ENCODE peak calls at places on chromosome 6, in ten cellular contexts. One of them, this sample, is unnamed.
A peak's percentile ranks its signal among the peaks of the same experiment; 100 is the strongest.

GRCh38 chr6:34344314-34344713 is 48.2 kb downstream of the NUDT3 start:
- ATAC-seq in naive thymus-derived CD4-positive, alpha-beta T cell: no peak
- ATAC-seq in lung: no peak
- ATAC-seq in lower lobe of right lung: no peak
- ATAC-seq in body of pancreas: no peak
- ATAC-seq in pancreas: no peak
- ATAC-seq in CD4-positive, CD25-positive, alpha-beta regulatory T cell: no peak
- ATAC-seq in Panc1: no peak
- ATAC-seq in left lung: no peak
- ATAC-seq in A549: no peak
- ATAC-seq in this sample: no peak

GRCh38 chr6:28606424-28607391 is 81.0 kb downstream of the GPX5 start:
- ATAC-seq in naive thymus-derived CD4-positive, alpha-beta T cell: no peak
- ATAC-seq in lung: no peak
- ATAC-seq in lower lobe of right lung: no peak
- ATAC-seq in body of pancreas: no peak
- ATAC-seq in pancreas: peak; percentile 70
- ATAC-seq in CD4-positive, CD25-positive, alpha-beta regulatory T cell: no peak
- ATAC-seq in Panc1: peak; percentile 99
- ATAC-seq in left lung: peak; percentile 42
- ATAC-seq in A549: peak; percentile 97
- ATAC-seq in this sample: no peak

GRCh38 chr6:28334272-28335039 is 1.5 kb downstream of the ZSCAN31 start:
- ATAC-seq in naive thymus-derived CD4-positive, alpha-beta T cell: no peak
- ATAC-seq in lung: no peak
- ATAC-seq in lower lobe of right lung: no peak
- ATAC-seq in body of pancreas: no peak
- ATAC-seq in pancreas: no peak
- ATAC-seq in CD4-positive, CD25-positive, alpha-beta regulatory T cell: no peak
- ATAC-seq in Panc1: no peak
- ATAC-seq in left lung: no peak
- ATAC-seq in A549: no peak
- ATAC-seq in this sample: no peak

GRCh38 chr6:159973951-159974350 is 5.1 kb downstream of the IGF2R start:
- ATAC-seq in naive thymus-derived CD4-positive, alpha-beta T cell: no peak
- ATAC-seq in lung: no peak
- ATAC-seq in lower lobe of right lung: no peak
- ATAC-seq in body of pancreas: no peak
- ATAC-seq in pancreas: no peak
- ATAC-seq in CD4-positive, CD25-positive, alpha-beta regulatory T cell: no peak
- ATAC-seq in Panc1: no peak
- ATAC-seq in left lung: peak; percentile 7
- ATAC-seq in A549: peak; percentile 48
- ATAC-seq in this sample: no peak

GRCh38 chr6:7157752-7158616 is 50.2 kb downstream of the RREB1 start:
- ATAC-seq in naive thymus-derived CD4-positive, alpha-beta T cell: no peak
- ATAC-seq in lung: no peak
- ATAC-seq in lower lobe of right lung: no peak
- ATAC-seq in body of pancreas: no peak
- ATAC-seq in pancreas: no peak
- ATAC-seq in CD4-positive, CD25-positive, alpha-beta regulatory T cell: no peak
- ATAC-seq in Panc1: peak; percentile 31
- ATAC-seq in left lung: peak; percentile 6
- ATAC-seq in A549: peak; percentile 61
- ATAC-seq in this sample: no peak

GRCh38 chr6:118326712-118327111 is 221.4 kb upstream of the PLN start:
- ATAC-seq in naive thymus-derived CD4-positive, alpha-beta T cell: no peak
- ATAC-seq in lung: no peak
- ATAC-seq in lower lobe of right lung: no peak
- ATAC-seq in body of pancreas: no peak
- ATAC-seq in pancreas: no peak
- ATAC-seq in CD4-positive, CD25-positive, alpha-beta regulatory T cell: no peak
- ATAC-seq in Panc1: no peak
- ATAC-seq in left lung: no peak
- ATAC-seq in A549: no peak
- ATAC-seq in this sample: no peak

GRCh38 chr6:102415891-102416290 is 1022.4 kb downstream of the GRIK2 start:
- ATAC-seq in naive thymus-derived CD4-positive, alpha-beta T cell: no peak
- ATAC-seq in lung: no peak
- ATAC-seq in lower lobe of right lung: no peak
- ATAC-seq in body of pancreas: no peak
- ATAC-seq in pancreas: no peak
- ATAC-seq in CD4-positive, CD25-positive, alpha-beta regulatory T cell: no peak
- ATAC-seq in Panc1: no peak
- ATAC-seq in left lung: no peak
- ATAC-seq in A549: no peak
- ATAC-seq in this sample: no peak

GRCh38 chr6:111551521-111552231 is 54.0 kb downstream of the TRAF3IP2 start:
- ATAC-seq in naive thymus-derived CD4-positive, alpha-beta T cell: no peak
- ATAC-seq in lung: peak; percentile 49
- ATAC-seq in lower lobe of right lung: peak; percentile 83
- ATAC-seq in body of pancreas: peak; percentile 82
- ATAC-seq in pancreas: peak; percentile 82
- ATAC-seq in CD4-positive, CD25-positive, alpha-beta regulatory T cell: no peak
- ATAC-seq in Panc1: peak; percentile 68
- ATAC-seq in left lung: peak; percentile 88
- ATAC-seq in A549: no peak
- ATAC-seq in this sample: no peak

DNA sequence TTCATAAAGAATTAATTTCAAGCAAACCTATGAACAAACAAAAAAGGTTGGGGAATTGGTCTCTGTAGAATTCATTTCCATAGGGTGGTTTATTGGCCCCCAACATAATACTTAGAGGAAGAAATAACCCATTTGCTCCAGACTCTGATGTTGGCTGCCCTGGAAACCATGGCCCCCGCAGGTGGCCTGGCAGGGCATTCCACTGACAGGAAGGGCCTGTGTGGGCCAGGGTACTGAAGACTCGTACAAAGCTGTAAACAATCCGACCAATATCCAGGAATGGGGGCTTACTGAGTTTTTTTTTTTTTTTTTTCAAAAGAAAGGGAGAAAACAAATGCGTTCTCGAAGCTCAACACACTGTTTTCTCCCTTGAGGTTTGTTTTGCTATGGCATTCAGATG is 59.5 kb downstream of the CLIC5 start:
- ATAC-seq in naive thymus-derived CD4-positive, alpha-beta T cell: no peak
- ATAC-seq in lung: no peak
- ATAC-seq in lower lobe of right lung: no peak
- ATAC-seq in body of pancreas: no peak
- ATAC-seq in pancreas: no peak
- ATAC-seq in CD4-positive, CD25-positive, alpha-beta regulatory T cell: no peak
- ATAC-seq in Panc1: no peak
- ATAC-seq in left lung: no peak
- ATAC-seq in A549: no peak
- ATAC-seq in this sample: no peak
- H3K4me1 ChIP-seq in naive thymus-derived CD4-positive, alpha-beta T cell: no peaks in the 10 kb centered on the region
- H3K4me1 ChIP-seq in lung: peaks cover 9% of the 10 kb centered on the region
- H3K4me1 ChIP-seq in lower lobe of right lung: peaks cover 28% of the 10 kb centered on the region
- H3K4me1 ChIP-seq in body of pancreas: peaks cover 12% of the 10 kb centered on the region
- H3K4me1 ChIP-seq in pancreas: no peaks in the 10 kb centered on the region
- H3K4me1 ChIP-seq in CD4-positive, CD25-positive, alpha-beta regulatory T cell: no peaks in the 10 kb centered on the region
- H3K4me1 ChIP-seq in Panc1: no peaks in the 10 kb centered on the region
- H3K4me1 ChIP-seq in left lung: peaks cover 8% of the 10 kb centered on the region
- H3K4me1 ChIP-seq in A549: no peaks in the 10 kb centered on the region
- H3K4me1 ChIP-seq in this sample: peaks cover 9% of the 10 kb centered on the region

GRCh38 chr6:156977527-156978291 is 200.5 kb downstream of the ARID1B start:
- ATAC-seq in naive thymus-derived CD4-positive, alpha-beta T cell: no peak
- ATAC-seq in lung: no peak
- ATAC-seq in lower lobe of right lung: peak; percentile 58
- ATAC-seq in body of pancreas: peak; percentile 38
- ATAC-seq in pancreas: peak; percentile 48
- ATAC-seq in CD4-positive, CD25-positive, alpha-beta regulatory T cell: no peak
- ATAC-seq in Panc1: no peak
- ATAC-seq in left lung: peak; percentile 48
- ATAC-seq in A549: no peak
- ATAC-seq in this sample: peak; percentile 77

GRCh38 chr6:156974897-156975296 is 197.7 kb downstream of the ARID1B start:
- ATAC-seq in naive thymus-derived CD4-positive, alpha-beta T cell: no peak
- ATAC-seq in lung: no peak
- ATAC-seq in lower lobe of right lung: no peak
- ATAC-seq in body of pancreas: no peak
- ATAC-seq in pancreas: no peak
- ATAC-seq in CD4-positive, CD25-positive, alpha-beta regulatory T cell: no peak
- ATAC-seq in Panc1: no peak
- ATAC-seq in left lung: no peak
- ATAC-seq in A549: no peak
- ATAC-seq in this sample: no peak

GRCh38 chr6:156975414-156975813 is 198.2 kb downstream of the ARID1B start:
- ATAC-seq in naive thymus-derived CD4-positive, alpha-beta T cell: no peak
- ATAC-seq in lung: no peak
- ATAC-seq in lower lobe of right lung: no peak
- ATAC-seq in body of pancreas: no peak
- ATAC-seq in pancreas: no peak
- ATAC-seq in CD4-positive, CD25-positive, alpha-beta regulatory T cell: no peak
- ATAC-seq in Panc1: no peak
- ATAC-seq in left lung: no peak
- ATAC-seq in A549: no peak
- ATAC-seq in this sample: no peak

GRCh38 chr6:156978948-156979347 is 201.8 kb downstream of the ARID1B start:
- ATAC-seq in naive thymus-derived CD4-positive, alpha-beta T cell: no peak
- ATAC-seq in lung: no peak
- ATAC-seq in lower lobe of right lung: no peak
- ATAC-seq in body of pancreas: no peak
- ATAC-seq in pancreas: no peak
- ATAC-seq in CD4-positive, CD25-positive, alpha-beta regulatory T cell: no peak
- ATAC-seq in Panc1: no peak
- ATAC-seq in left lung: no peak
- ATAC-seq in A549: no peak
- ATAC-seq in this sample: no peak

DNA sequence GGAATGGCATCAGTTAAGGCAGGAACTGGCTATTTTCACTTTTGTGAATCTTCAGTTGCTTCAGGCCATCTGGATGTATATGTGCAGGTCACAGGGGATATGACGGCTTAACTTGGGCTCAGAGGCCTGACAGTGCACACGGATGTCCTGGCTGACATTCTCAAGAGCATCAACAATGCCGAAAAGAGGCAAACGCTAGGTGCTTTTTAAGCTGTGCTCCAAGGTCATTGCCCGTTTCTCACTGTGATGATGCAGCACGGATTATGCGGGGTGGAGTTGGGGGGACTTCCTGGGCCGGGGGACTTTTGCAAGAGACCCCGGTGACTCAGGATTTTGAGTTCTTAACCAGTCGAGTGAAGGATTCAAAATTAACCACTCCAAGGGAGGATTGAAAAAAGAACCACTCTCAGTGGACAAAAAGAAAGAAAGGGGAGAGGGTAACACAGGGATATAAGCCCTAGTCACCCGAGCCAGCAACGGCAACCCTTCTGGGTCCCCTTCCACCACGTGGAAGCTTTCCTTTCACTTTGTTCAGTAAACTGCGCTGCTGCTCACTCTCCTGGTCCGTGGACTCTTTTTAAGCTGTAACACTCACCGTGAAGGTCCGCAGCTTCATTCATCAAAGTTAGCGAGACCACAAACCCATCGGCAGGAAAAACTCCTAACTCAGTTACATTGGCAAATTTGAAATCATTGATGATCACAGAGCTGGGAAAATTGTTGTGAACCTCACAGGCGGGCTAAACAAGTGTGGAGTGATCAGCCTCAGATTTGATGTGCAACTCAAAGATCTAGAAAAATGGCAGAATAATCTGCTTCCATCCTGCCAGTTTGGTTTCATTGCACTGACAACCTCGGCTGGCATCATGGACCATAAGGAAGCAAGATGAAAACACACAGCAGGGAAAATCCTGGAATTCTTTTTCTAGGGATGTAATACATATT is 199.2 kb downstream of the ARID1B start:
- ATAC-seq in naive thymus-derived CD4-positive, alpha-beta T cell: peak; percentile 48
- ATAC-seq in lung: peak; percentile 51
- ATAC-seq in lower lobe of right lung: peak; percentile 51
- ATAC-seq in body of pancreas: no peak
- ATAC-seq in pancreas: no peak
- ATAC-seq in CD4-positive, CD25-positive, alpha-beta regulatory T cell: no peak
- ATAC-seq in Panc1: no peak
- ATAC-seq in left lung: peak; percentile 20
- ATAC-seq in A549: no peak
- ATAC-seq in this sample: no peak
- H3K4me1 ChIP-seq in naive thymus-derived CD4-positive, alpha-beta T cell: no peaks in the 10 kb centered on the region
- H3K4me1 ChIP-seq in lung: peaks cover 4% of the 10 kb centered on the region
- H3K4me1 ChIP-seq in lower lobe of right lung: peaks cover 46% of the 10 kb centered on the region
- H3K4me1 ChIP-seq in body of pancreas: peaks cover 18% of the 10 kb centered on the region
- H3K4me1 ChIP-seq in pancreas: peaks cover 24% of the 10 kb centered on the region
- H3K4me1 ChIP-seq in CD4-positive, CD25-positive, alpha-beta regulatory T cell: peaks cover 29% of the 10 kb centered on the region
- H3K4me1 ChIP-seq in Panc1: peaks cover 36% of the 10 kb centered on the region
- H3K4me1 ChIP-seq in left lung: peaks cover 22% of the 10 kb centered on the region
- H3K4me1 ChIP-seq in A549: peaks cover 13% of the 10 kb centered on the region
- H3K4me1 ChIP-seq in this sample: peaks cover 4% of the 10 kb centered on the region

GRCh38 chr6:44235269-44235668 is 11.6 kb upstream of the HSP90AB1 start:
- ATAC-seq in naive thymus-derived CD4-positive, alpha-beta T cell: no peak
- ATAC-seq in lung: no peak
- ATAC-seq in lower lobe of right lung: no peak
- ATAC-seq in body of pancreas: no peak
- ATAC-seq in pancreas: no peak
- ATAC-seq in CD4-positive, CD25-positive, alpha-beta regulatory T cell: no peak
- ATAC-seq in Panc1: no peak
- ATAC-seq in left lung: no peak
- ATAC-seq in A549: no peak
- ATAC-seq in this sample: no peak

GRCh38 chr6:44235891-44236516 is 10.9 kb upstream of the HSP90AB1 start:
- ATAC-seq in naive thymus-derived CD4-positive, alpha-beta T cell: no peak
- ATAC-seq in lung: no peak
- ATAC-seq in lower lobe of right lung: no peak
- ATAC-seq in body of pancreas: no peak
- ATAC-seq in pancreas: no peak
- ATAC-seq in CD4-positive, CD25-positive, alpha-beta regulatory T cell: no peak
- ATAC-seq in Panc1: no peak
- ATAC-seq in left lung: no peak
- ATAC-seq in A549: no peak
- ATAC-seq in this sample: no peak

GRCh38 chr6:44232676-44233559 is 9.5 kb downstream of the SLC29A1 start:
- ATAC-seq in naive thymus-derived CD4-positive, alpha-beta T cell: no peak
- ATAC-seq in lung: no peak
- ATAC-seq in lower lobe of right lung: no peak
- ATAC-seq in body of pancreas: no peak
- ATAC-seq in pancreas: no peak
- ATAC-seq in CD4-positive, CD25-positive, alpha-beta regulatory T cell: no peak
- ATAC-seq in Panc1: no peak
- ATAC-seq in left lung: no peak
- ATAC-seq in A549: no peak
- ATAC-seq in this sample: no peak

GRCh38 chr6:44234101-44235090 is 11.0 kb downstream of the SLC29A1 start:
- ATAC-seq in naive thymus-derived CD4-positive, alpha-beta T cell: no peak
- ATAC-seq in lung: no peak
- ATAC-seq in lower lobe of right lung: peak; percentile 56
- ATAC-seq in body of pancreas: no peak
- ATAC-seq in pancreas: no peak
- ATAC-seq in CD4-positive, CD25-positive, alpha-beta regulatory T cell: no peak
- ATAC-seq in Panc1: peak; percentile 52
- ATAC-seq in left lung: peak; percentile 63
- ATAC-seq in A549: peak; percentile 69
- ATAC-seq in this sample: peak; percentile 70

DNA sequence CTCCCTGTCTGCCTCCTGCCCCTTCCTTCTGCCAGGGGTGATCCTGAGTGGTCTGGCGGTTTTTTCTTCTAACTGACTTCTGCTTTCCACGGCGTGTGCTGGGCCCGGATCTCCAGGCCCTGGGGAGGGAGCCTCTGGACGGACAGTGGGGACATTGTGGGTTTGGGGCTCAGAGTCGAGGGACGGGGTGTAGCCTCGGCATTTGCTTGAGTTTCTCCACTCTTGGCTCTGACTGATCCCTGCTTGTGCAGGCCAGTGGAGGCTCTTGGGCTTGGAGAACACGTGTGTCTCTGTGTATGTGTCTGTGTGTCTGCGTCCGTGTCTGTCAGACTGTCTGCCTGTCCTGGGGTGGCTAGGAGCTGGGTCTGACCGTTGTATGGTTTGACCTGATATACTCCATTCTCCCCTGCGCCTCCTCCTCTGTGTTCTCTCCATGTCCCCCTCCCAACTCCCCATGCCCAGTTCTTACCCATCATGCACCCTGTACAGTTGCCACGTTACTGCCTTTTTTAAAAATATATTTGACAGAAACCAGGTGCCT is 10.2 kb downstream of the SLC29A1 start:
- ATAC-seq in naive thymus-derived CD4-positive, alpha-beta T cell: no peak
- ATAC-seq in lung: no peak
- ATAC-seq in lower lobe of right lung: no peak
- ATAC-seq in body of pancreas: no peak
- ATAC-seq in pancreas: no peak
- ATAC-seq in CD4-positive, CD25-positive, alpha-beta regulatory T cell: no peak
- ATAC-seq in Panc1: no peak
- ATAC-seq in left lung: no peak
- ATAC-seq in A549: no peak
- ATAC-seq in this sample: no peak
- H3K4me1 ChIP-seq in naive thymus-derived CD4-positive, alpha-beta T cell: peaks cover 7% of the 10 kb centered on the region
- H3K4me1 ChIP-seq in lung: peaks cover 7% of the 10 kb centered on the region
- H3K4me1 ChIP-seq in lower lobe of right lung: peaks cover 43% of the 10 kb centered on the region
- H3K4me1 ChIP-seq in body of pancreas: peaks cover 62% of the 10 kb centered on the region
- H3K4me1 ChIP-seq in pancreas: peaks cover 18% of the 10 kb centered on the region
- H3K4me1 ChIP-seq in CD4-positive, CD25-positive, alpha-beta regulatory T cell: peaks cover 14% of the 10 kb centered on the region
- H3K4me1 ChIP-seq in Panc1: peaks cover 61% of the 10 kb centered on the region
- H3K4me1 ChIP-seq in left lung: peaks cover 52% of the 10 kb centered on the region
- H3K4me1 ChIP-seq in A549: peaks cover 39% of the 10 kb centered on the region
- H3K4me1 ChIP-seq in this sample: peaks cover 67% of the 10 kb centered on the region

DNA sequence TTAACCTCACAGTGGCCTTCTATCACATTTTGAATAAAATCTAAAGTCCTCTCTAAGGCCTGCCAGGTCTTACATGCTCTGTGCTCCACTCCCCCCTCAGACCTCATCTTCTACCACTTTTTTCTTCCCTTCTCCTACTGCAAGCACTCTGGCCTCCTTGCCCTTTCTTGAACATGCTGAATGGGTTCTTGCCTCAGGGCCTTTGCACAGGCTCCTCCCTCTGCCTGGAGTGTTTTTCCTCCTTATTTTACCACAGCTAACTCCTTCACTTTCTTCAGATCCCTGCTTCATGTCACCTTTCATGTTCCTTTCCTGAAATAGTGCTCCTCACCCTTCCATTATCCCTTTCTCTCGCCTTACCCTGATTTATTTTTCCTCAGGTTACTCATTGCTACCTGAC is 97.9 kb upstream of the FOXP4 start:
- ATAC-seq in naive thymus-derived CD4-positive, alpha-beta T cell: no peak
- ATAC-seq in lung: no peak
- ATAC-seq in lower lobe of right lung: no peak
- ATAC-seq in body of pancreas: no peak
- ATAC-seq in pancreas: no peak
- ATAC-seq in CD4-positive, CD25-positive, alpha-beta regulatory T cell: no peak
- ATAC-seq in Panc1: no peak
- ATAC-seq in left lung: no peak
- ATAC-seq in A549: no peak
- ATAC-seq in this sample: no peak
- H3K4me1 ChIP-seq in naive thymus-derived CD4-positive, alpha-beta T cell: no peaks in the 10 kb centered on the region
- H3K4me1 ChIP-seq in lung: peaks cover 3% of the 10 kb centered on the region
- H3K4me1 ChIP-seq in lower lobe of right lung: peaks cover 32% of the 10 kb centered on the region
- H3K4me1 ChIP-seq in body of pancreas: peaks cover 12% of the 10 kb centered on the region
- H3K4me1 ChIP-seq in pancreas: peaks cover 10% of the 10 kb centered on the region
- H3K4me1 ChIP-seq in CD4-positive, CD25-positive, alpha-beta regulatory T cell: no peaks in the 10 kb centered on the region
- H3K4me1 ChIP-seq in Panc1: no peaks in the 10 kb centered on the region
- H3K4me1 ChIP-seq in left lung: peaks cover 3% of the 10 kb centered on the region
- H3K4me1 ChIP-seq in A549: peaks cover 7% of the 10 kb centered on the region
- H3K4me1 ChIP-seq in this sample: peaks cover 2% of the 10 kb centered on the region